ENCODE peak calls at places on chromosomes 11 and 22, in five cellular contexts. P, T, S, C and I are unnamed samples. For H3K27me3, the result is how much of the 10 kb centered on the place peaks cover.

GRCh38 chr11:64245797-64246623 is 733 bp downstream of the PPP1R14B start:
- DNase-seq in P (peak), T (peak), S (peak), C (peak), I (peak)

GRCh38 chr22:28989035-28989464 is 72.6 kb downstream of the C22orf31 start:
- DNase-seq in P (no peak), T (no peak), S (peak), C (no peak), I (no peak)

GRCh38 chr11:34305780-34306179 is 52.0 kb downstream of the ABTB2 start:
- DNase-seq in P (no peak), T (no peak), S (no peak), C (no peak), I (no peak)

GRCh38 chr11:44066732-44067131 is 662 bp downstream of the ACCS start:
- DNase-seq in P (no peak), T (no peak), S (peak), C (peak), I (no peak)

GRCh38 chr11:12677131-12677530 is 2.9 kb downstream of the TEAD1 start:
- DNase-seq in P (no peak), T (no peak), S (no peak), C (no peak), I (no peak)

GRCh38 chr22:38782402-38783094 is 11.4 kb downstream of the DNAL4 start:
- DNase-seq in P (no peak), T (no peak), S (peak), C (no peak), I (no peak)

GRCh38 chr22:28341001-28341400 is 338.6 kb downstream of the TTC28 start:
- DNase-seq in P (no peak), T (no peak), S (no peak), C (no peak), I (no peak)

GRCh38 chr11:124762077-124762623 is at the start of gene ESAM:
- DNase-seq in P (peak), T (peak), S (peak), C (no peak), I (peak)

GRCh38 chr11:31455177-31455576 is 54.2 kb downstream of the IMMP1L start:
- DNase-seq in P (no peak), T (no peak), S (no peak), C (no peak), I (no peak)

GRCh38 chr11:6502382-6502781 is 5.3 kb downstream of the DNHD1 start:
- DNase-seq in P (no peak), T (no peak), S (no peak), C (no peak), I (no peak)

GRCh38 chr11:8015753-8016239 is 28.7 kb downstream of the EIF3F start:
- DNase-seq in P (no peak), T (no peak), S (no peak), C (no peak), I (no peak)

GRCh38 chr22:41935015-41935908 is 8.7 kb upstream of the TNFRSF13C start:
- DNase-seq in P (peak), T (no peak), S (peak), C (no peak), I (no peak)

GRCh38 chr11:124736738-124737137 is 3.0 kb upstream of the NRGN start:
- DNase-seq in P (no peak), T (no peak), S (no peak), C (no peak), I (no peak)

GRCh38 chr11:118214210-118214914 is 10.4 kb downstream of the JAML start:
- DNase-seq in P (no peak), T (no peak), S (no peak), C (peak), I (no peak)

GRCh38 chr22:50236731-50237409 is 8.0 kb downstream of the TUBGCP6 start:
- DNase-seq in P (no peak), T (no peak), S (peak), C (no peak), I (peak)

GRCh38 chr11:16561150-16561549 is 177.3 kb upstream of the C11orf58 start:
- DNase-seq in P (no peak), T (no peak), S (no peak), C (no peak), I (no peak)

GRCh38 chr11:47327025-47327424 is 25.5 kb downstream of the MYBPC3 start:
- DNase-seq in P (no peak), T (no peak), S (peak), C (no peak), I (no peak)

GRCh38 chr11:77654770-77655434 is 17.3 kb upstream of the CLNS1A start:
- DNase-seq in P (no peak), T (no peak), S (no peak), C (no peak), I (no peak)

GRCh38 chr11:69888671-69889076 is 69.5 kb upstream of the FGF3 start:
- DNase-seq in P (peak), T (peak), S (peak), C (peak), I (peak)

GRCh38 chr11:7691759-7692334 is 14.4 kb downstream of the OVCH2 start:
- DNase-seq in P (no peak), T (no peak), S (no peak), C (no peak), I (no peak)

GRCh38 chr11:10302294-10302743 is 2.6 kb upstream of the ADM start:
- DNase-seq in P (peak), T (peak), S (peak), C (no peak), I (no peak)

GRCh38 chr22:49735411-49736311 is 92.0 kb downstream of the BRD1 start:
- DNase-seq in P (no peak), T (peak), S (peak), C (no peak), I (no peak)

GRCh38 chr11:113147249-113147648 is 167.1 kb upstream of the TTC12 start:
- DNase-seq in P (no peak), T (no peak), S (peak), C (no peak), I (no peak)

DNA sequence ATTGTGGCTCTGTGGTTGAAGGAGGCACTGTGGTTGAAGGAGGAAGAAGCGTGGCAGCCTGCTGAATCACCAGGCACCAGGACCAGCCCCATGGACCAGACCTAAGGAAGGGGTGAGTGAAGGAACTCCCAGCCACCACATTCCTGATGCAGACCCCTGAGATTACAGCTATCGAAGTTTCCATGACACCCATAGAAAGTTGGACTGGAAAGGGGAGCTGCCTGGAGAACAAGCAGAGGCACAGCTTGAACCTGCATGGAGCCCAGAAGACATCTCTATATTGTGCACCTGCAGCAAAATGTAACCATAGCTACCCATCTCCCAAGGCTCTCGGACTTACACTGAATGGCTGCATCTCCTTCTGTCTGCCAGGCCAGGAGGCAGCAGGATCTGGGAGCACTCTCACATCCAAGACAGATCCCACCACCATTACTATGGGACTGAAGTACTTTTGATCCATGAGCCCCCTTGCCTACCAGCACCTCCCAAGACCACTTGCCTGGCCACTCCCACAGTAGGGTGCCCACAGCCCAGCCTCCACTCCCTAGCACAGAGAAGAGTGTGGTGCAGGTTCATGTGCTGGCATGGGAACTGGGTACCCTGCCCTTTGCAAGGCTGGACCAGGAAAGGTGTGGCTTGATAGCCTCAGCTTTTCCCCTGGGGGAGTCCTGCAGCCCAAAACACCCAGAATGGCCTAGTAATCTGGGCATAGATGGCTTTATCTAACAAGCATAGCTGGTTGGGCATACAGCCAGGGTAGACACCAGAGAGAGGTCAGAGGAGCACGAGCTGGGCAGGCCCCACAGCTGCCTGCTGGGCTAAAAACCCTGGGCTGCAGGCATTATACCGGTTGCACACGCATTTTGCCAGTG is 79.6 kb upstream of the SC5D start:
- DNase-seq in P (no peak), T (no peak), S (no peak), C (peak), I (no peak)
- H3K27me3 ChIP-seq in P (under half), T (under half), S (under half), C (under half), I (under half)

GRCh38 chr11:20477418-20478090 is 90.0 kb downstream of the PRMT3 start:
- DNase-seq in P (no peak), T (no peak), S (no peak), C (no peak), I (peak)

GRCh38 chr11:20474176-20474950 is 86.8 kb downstream of the PRMT3 start:
- DNase-seq in P (no peak), T (no peak), S (no peak), C (no peak), I (no peak)

GRCh38 chr11:20474951-20475517 is 87.5 kb downstream of the PRMT3 start:
- DNase-seq in P (no peak), T (no peak), S (no peak), C (no peak), I (no peak)

GRCh38 chr11:20483931-20484330 is 96.4 kb downstream of the PRMT3 start:
- DNase-seq in P (no peak), T (no peak), S (no peak), C (no peak), I (no peak)

GRCh38 chr11:20479399-20479974 is 92.0 kb downstream of the PRMT3 start:
- DNase-seq in P (no peak), T (no peak), S (no peak), C (no peak), I (no peak)
- H3K27me3 ChIP-seq in P (under half), T (under half), S (under half), C (under half), I (under half)

DNA sequence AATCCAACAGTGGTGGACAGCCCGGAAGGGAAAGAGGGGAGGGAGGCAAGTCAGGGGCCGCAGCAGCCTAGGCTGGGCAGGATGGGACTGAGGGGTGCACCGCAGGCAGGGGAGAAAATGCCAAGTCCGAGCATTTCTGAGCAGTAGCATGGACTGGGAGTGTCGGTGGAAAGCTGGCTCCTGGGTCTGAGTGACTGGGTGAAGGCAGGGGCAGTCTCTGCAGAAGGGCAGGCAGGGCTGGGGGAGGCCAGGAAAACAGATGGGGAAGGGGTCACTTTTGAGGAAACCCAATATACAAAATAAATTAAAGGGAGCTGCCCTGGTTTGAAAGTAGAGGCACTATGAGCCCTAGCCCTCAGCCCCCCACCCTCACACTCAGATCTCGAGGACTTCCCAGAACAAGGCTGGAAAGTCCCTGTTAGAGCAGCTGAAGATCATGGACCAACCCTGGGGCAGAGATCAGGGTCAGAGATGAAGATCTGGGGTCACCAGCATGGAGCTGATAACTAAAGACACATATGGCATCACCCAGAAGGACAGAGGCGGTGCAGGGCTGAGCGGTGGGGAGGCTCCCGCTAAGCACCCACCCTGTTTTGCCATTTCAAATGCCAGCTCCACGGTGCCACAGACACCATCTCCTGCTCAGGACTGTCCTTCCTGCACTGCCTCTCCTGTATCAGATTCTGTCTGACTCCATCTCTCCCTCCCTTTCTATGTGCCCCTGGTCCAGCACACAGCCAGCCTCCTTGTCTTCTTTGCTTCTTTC is 32.4 kb upstream of the ETS1 start:
- DNase-seq in P (no peak), T (no peak), S (peak), C (no peak), I (peak)
- H3K27me3 ChIP-seq in P (under half), T (under half), S (under half), C (under half), I (under half)

GRCh38 chr11:114181752-114182151 is 114.4 kb upstream of the NNMT start:
- DNase-seq in P (no peak), T (no peak), S (no peak), C (no peak), I (no peak)
- H3K27me3 ChIP-seq in P (under half), T (under half), S (under half), C (under half), I (under half)

DNA sequence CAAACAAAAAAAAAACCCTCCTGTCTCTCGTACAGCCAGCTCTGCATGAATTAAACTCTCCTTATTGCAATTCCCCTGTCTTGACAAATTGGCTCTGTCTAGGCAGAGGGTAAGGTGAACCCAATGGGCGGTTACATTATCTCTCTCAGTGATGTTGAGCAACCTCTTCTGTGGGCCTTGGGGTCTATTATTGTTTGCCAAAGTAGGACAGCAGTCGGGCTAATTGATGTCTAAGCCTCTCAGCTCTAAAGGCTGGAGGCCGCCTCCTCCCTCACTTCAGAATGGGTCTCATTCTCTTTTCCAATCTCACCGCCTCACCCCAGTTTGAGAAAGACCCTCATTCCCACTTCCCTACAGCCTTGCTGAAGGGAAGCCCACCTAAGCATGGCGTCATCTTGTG is 1.3 kb upstream of the SLC25A45 start:
- DNase-seq in P (no peak), T (no peak), S (no peak), C (peak), I (no peak)
- H3K27me3 ChIP-seq in P (under half), T (under half), S (under half), C (under half), I (under half)

GRCh38 chr11:55967914-55968313 is 1.8 kb downstream of the OR10AG1 start:
- DNase-seq in P (no peak), T (no peak), S (no peak), C (no peak), I (no peak)

GRCh38 chr11:55969845-55970244 is at the start of gene OR10AG1:
- DNase-seq in P (no peak), T (no peak), S (no peak), C (no peak), I (no peak)

GRCh38 chr11:55966391-55966790 is 3.4 kb downstream of the OR10AG1 start:
- DNase-seq in P (no peak), T (no peak), S (no peak), C (no peak), I (no peak)

GRCh38 chr11:55970935-55971334 is 1.2 kb upstream of the OR10AG1 start:
- DNase-seq in P (no peak), T (no peak), S (no peak), C (no peak), I (no peak)
- H3K27me3 ChIP-seq in P (under half), T (under half), S (under half), C (under half), I (under half)

GRCh38 chr11:107752508-107752907 is 40.7 kb upstream of the SLN start:
- DNase-seq in P (no peak), T (no peak), S (no peak), C (no peak), I (no peak)
- H3K27me3 ChIP-seq in P (under half), T (under half), S (under half), C (under half), I (under half)

GRCh38 chr11:45314900-45315299 is 28.8 kb upstream of the SYT13 start:
- DNase-seq in P (no peak), T (no peak), S (peak), C (no peak), I (no peak)
- H3K27me3 ChIP-seq in P (under half), T (under half), S (under half), C (under half), I (under half)